ENCODE peak calls at places on chromosomes 3 and 15, in six cellular contexts. A, C, D, Y, J and O are unnamed samples.

GRCh38 chr15:85557385-85557784 is 177.0 kb downstream of the AKAP13 start:
- DNase-seq in J (no peak), A (no peak), Y (no peak), D (no peak), C (no peak), O (no peak)

GRCh38 chr15:36882487-36883108 is 217.8 kb downstream of the MEIS2 start:
- DNase-seq in A (no peak), J (peak; percentile 59), Y (no peak), C (no peak), D (no peak), O (no peak)

GRCh38 chr3:53588122-53588521 is 93.7 kb downstream of the CACNA1D start:
- DNase-seq in Y (no peak), J (no peak), A (no peak), D (no peak), C (no peak), O (no peak)

GRCh38 chr3:8777201-8777977 is 8.0 kb upstream of the OXTR start:
- DNase-seq in J (no peak), A (no peak), C (peak; percentile 51), Y (no peak), D (no peak), O (no peak)

GRCh38 chr3:129961142-129961541 is 13.4 kb upstream of the TRH start:
- DNase-seq in D (no peak), C (no peak), A (no peak), Y (no peak), J (peak; percentile 7), O (peak; percentile 33)

GRCh38 chr3:125418306-125418705 is 43.2 kb upstream of the ZNF148 start:
- DNase-seq in C (peak; percentile 6), D (no peak), A (no peak), J (no peak), Y (no peak), O (no peak)

GRCh38 chr3:157700405-157700804 is 197.2 kb upstream of the VEPH1 start:
- DNase-seq in C (peak; percentile 1), Y (no peak), J (peak; percentile 40), A (no peak), D (no peak), O (peak; percentile 14)

GRCh38 chr3:25938566-25939325 is 148.9 kb downstream of the OXSM start:
- DNase-seq in A (no peak), D (no peak), Y (no peak), C (no peak), J (no peak), O (no peak)

GRCh38 chr15:72751751-72752455 is 31.7 kb downstream of the ADPGK start:
- DNase-seq in Y (no peak), A (peak; percentile 19), D (peak; percentile 21), C (peak; percentile 2), J (no peak), O (no peak)

GRCh38 chr15:60299452-60300047 is 98.2 kb downstream of the ANXA2 start:
- DNase-seq in D (no peak), A (peak; percentile 55), C (no peak), Y (peak; percentile 47), J (peak; percentile 48), O (peak; percentile 40)

GRCh38 chr3:155211266-155211665 is 82.2 kb downstream of the STRIT1 start:
- DNase-seq in C (no peak), A (no peak), Y (no peak), D (no peak), J (no peak), O (no peak)

GRCh38 chr3:146577662-146578061 is 27.5 kb downstream of the PLSCR5 start:
- DNase-seq in D (peak; percentile 52), Y (no peak), C (peak; percentile 73), J (peak; percentile 53), A (peak; percentile 72), O (peak; percentile 1)

GRCh38 chr3:188407158-188407880 is 253.4 kb downstream of the LPP start:
- DNase-seq in A (no peak), D (no peak), J (no peak), Y (no peak), C (peak; percentile 55), O (no peak)

GRCh38 chr3:99579246-99579645 is 59.1 kb upstream of the COL8A1 start:
- DNase-seq in C (peak; percentile 87), Y (no peak), J (no peak), A (no peak), D (no peak), O (no peak)

GRCh38 chr3:118970819-118971218 is 63.8 kb downstream of the IGSF11 start:
- DNase-seq in C (no peak), Y (no peak), A (no peak), D (no peak), J (no peak), O (no peak)

GRCh38 chr3:150761831-150762661 is 923 bp downstream of the SIAH2 start:
- DNase-seq in C (peak; percentile 56), A (peak; percentile 87), Y (peak; percentile 71), J (peak; percentile 81), D (peak; percentile 82), O (peak; percentile 62)

GRCh38 chr3:44987318-44987717 is 11.3 kb downstream of the EXOSC7 start:
- DNase-seq in A (peak; percentile 63), Y (no peak), D (peak; percentile 38), C (no peak), J (no peak), O (no peak)

GRCh38 chr15:65020419-65020818 is 9.0 kb downstream of the MTFMT start:
- DNase-seq in C (no peak), D (no peak), Y (no peak), A (no peak), J (no peak), O (no peak)

GRCh38 chr3:159852821-159853505 is 135.7 kb upstream of the IL12A start:
- DNase-seq in J (peak; percentile 60), A (no peak), D (no peak), C (peak; percentile 56), Y (peak; percentile 35), O (peak; percentile 49)

GRCh38 chr3:17840651-17841050 is 98.2 kb upstream of the TBC1D5 start:
- DNase-seq in D (no peak), A (no peak), J (no peak), C (no peak), Y (no peak), O (no peak)

GRCh38 chr3:129016725-129017530 is 15.8 kb downstream of the EFCC1 start:
- DNase-seq in A (no peak), J (no peak), C (peak; percentile 37), Y (no peak), D (no peak), O (no peak)

GRCh38 chr15:63379492-63380150 is 2.0 kb downstream of the CA12 start:
- DNase-seq in A (no peak), J (no peak), D (no peak), Y (no peak), C (no peak), O (no peak)

GRCh38 chr3:12423918-12424634 is 60.2 kb upstream of the TSEN2 start:
- DNase-seq in J (no peak), D (peak; percentile 19), C (peak; percentile 58), A (no peak), Y (no peak), O (no peak)

GRCh38 chr3:71584216-71585061 is 911 bp upstream of the FOXP1 start:
- DNase-seq in C (peak; percentile 61), Y (peak; percentile 62), D (peak; percentile 50), J (peak; percentile 59), A (peak; percentile 57), O (peak; percentile 39)

GRCh38 chr3:48248095-48248863 is 7.4 kb downstream of the ZNF589 start:
- DNase-seq in Y (no peak), C (no peak), D (no peak), J (no peak), A (no peak), O (no peak)
- H3K36me3 ChIP-seq in Y (no peaks in the 10 kb centered on the region), C (peaks cover 7% of the 10 kb centered on the region), D (no peaks in the 10 kb centered on the region), J (peaks cover 70% of the 10 kb centered on the region), A (no peaks in the 10 kb centered on the region), O (peaks cover 25% of the 10 kb centered on the region)

GRCh38 chr3:177211503-177212277 is 14.4 kb upstream of the TBL1XR1 start:
- DNase-seq in J (no peak), Y (no peak), D (no peak), A (no peak), C (no peak), O (no peak)
- H3K4me3 ChIP-seq in J (no peak overlapping the region), Y (no peak overlapping the region), D (no peak overlapping the region), A (no peak overlapping the region), C (no peak overlapping the region), O (no peak overlapping the region)

DNA sequence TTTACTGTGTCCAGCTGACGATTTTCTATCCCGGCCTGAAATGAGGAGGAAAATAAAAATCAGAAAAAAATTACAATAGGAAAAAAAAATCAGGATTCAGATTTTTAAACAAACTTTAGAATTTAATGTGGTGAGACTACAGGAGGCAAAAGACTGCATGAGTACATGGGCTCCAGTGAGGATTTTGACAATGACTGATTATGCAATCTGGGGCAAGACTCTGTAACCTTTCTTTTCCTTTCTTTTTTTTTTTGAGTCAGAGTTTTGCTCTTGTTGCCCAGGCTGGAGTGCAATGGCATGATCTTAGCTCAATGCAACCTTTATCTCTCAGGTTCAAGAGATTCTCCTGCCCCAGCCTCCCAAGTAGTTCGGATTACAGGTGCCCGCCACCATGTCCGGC is 29.9 kb downstream of the SPG11 start:
- DNase-seq in A (no peak), J (no peak), C (peak; percentile 36), D (peak; percentile 47), Y (no peak), O (no peak)
- H3K36me3 ChIP-seq in A (no peaks in the 10 kb centered on the region), J (peaks cover 10% of the 10 kb centered on the region), C (peaks cover 30% of the 10 kb centered on the region), D (peaks cover 48% of the 10 kb centered on the region), Y (no peaks in the 10 kb centered on the region), O (peaks cover 1% of the 10 kb centered on the region)

DNA sequence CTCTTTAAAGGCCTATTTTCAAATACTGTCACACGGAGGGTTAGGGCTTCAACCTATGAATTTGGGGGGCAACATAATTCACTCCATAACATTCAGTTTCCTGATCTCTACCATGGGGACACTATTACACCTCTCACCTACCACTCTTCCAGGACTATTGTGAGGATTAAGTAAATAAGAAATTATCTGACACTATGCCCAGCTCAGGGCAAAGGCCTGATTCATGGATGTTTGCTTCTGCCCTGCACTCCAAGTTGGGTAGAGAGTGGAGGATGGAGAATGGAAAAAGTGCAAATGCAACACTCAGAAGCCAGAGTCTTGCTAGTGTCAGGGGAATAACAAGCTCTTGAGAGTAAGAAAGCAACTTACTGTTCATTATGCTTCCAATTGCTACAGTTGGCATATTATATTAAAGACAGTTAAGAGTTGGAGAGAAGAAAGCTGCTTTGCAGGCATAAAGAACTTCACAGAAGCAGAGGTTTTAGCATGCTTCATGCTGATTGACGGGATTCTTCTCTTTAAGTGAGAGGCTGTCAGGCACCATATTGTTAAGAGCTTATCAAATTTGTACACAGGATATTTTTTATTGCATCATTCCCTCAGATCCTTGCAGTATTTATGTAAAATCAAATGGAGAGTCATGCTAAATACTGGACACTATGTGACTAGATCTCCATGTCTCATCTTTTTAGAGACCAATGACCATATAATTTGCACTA is 375.3 kb downstream of the VPS13C start:
- DNase-seq in A (no peak), C (no peak), J (no peak), Y (no peak), D (no peak), O (no peak)
- H3K4me3 ChIP-seq in A (no peak overlapping the region), C (no peak overlapping the region), J (no peak overlapping the region), Y (no peak overlapping the region), D (no peak overlapping the region), O (no peak overlapping the region)

DNA sequence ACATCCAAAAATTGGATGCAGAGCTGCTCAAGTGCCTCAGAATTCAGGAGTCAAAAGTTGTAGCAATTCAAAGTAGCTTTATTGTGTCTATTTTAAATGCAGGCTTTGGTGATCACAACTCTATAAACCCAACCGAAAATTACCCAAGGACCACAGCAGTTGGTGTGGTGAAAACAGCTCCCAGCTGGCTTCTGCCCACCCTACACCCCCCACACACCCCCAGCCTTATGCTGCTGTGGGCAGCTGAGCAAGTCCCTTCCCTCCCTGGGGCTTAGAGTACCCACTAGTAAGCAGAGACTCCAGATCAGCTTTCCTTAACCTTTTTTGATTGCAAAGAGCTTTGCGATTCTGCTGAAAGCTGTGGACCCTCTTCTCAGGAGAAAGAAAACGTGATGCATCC is 5.7 kb upstream of the HES1 start:
- DNase-seq in Y (no peak), J (no peak), C (no peak), D (no peak), A (no peak), O (no peak)
- H3K36me3 ChIP-seq in Y (no peaks in the 10 kb centered on the region), J (no peaks in the 10 kb centered on the region), C (no peaks in the 10 kb centered on the region), D (no peaks in the 10 kb centered on the region), A (no peaks in the 10 kb centered on the region), O (no peaks in the 10 kb centered on the region)

GRCh38 chr3:194129581-194130133 is 6.3 kb upstream of the HES1 start:
- DNase-seq in J (peak; percentile 86), D (peak; percentile 13), C (no peak), A (peak; percentile 50), Y (peak; percentile 75), O (peak; percentile 54)
- H3K4me3 ChIP-seq in J (peak overlapping the region; percentile 18), D (no peak overlapping the region), C (no peak overlapping the region), A (no peak overlapping the region), Y (no peak overlapping the region), O (no peak overlapping the region)